ENCODE peak calls at places on chromosomes 7 and 10, in five cellular contexts. S, R, X, U and O are unnamed samples.

GRCh38 chr10:92844746-92845145 is 3.6 kb upstream of the EXOC6 start:
- DNase-seq in S (no peak), R (no peak), X (peak), U (no peak), O (no peak)

GRCh38 chr10:48603421-48604038 is 1.3 kb downstream of the ARHGAP22 start:
- DNase-seq in S (no peak), R (no peak), X (no peak), U (no peak), O (no peak)

GRCh38 chr10:104109908-104110662 is 11.9 kb upstream of the SFR1 start:
- DNase-seq in S (peak), R (no peak), X (peak), U (no peak), O (peak)

GRCh38 chr10:69383485-69384089 is 33.1 kb downstream of the TACR2 start:
- DNase-seq in S (peak), R (peak), X (peak), U (no peak), O (peak)

GRCh38 chr10:92590623-92591549 is 2.0 kb upstream of the KIF11 start:
- DNase-seq in S (peak), R (peak), X (peak), U (no peak), O (peak)

GRCh38 chr10:97726636-97727178 is 10.2 kb upstream of the ZFYVE27 start:
- DNase-seq in S (peak), R (no peak), X (peak), U (no peak), O (peak)

GRCh38 chr7:150992833-150993302 is 2.1 kb downstream of the NOS3 start:
- DNase-seq in S (peak), R (no peak), X (peak), U (no peak), O (no peak)

GRCh38 chr7:83957333-83957732 is 237.3 kb downstream of the SEMA3A start:
- DNase-seq in S (no peak), R (no peak), X (peak), U (no peak), O (peak)

GRCh38 chr10:114470956-114471905 is 66.9 kb upstream of the AFAP1L2 start:
- DNase-seq in S (peak), R (peak), X (peak), U (peak), O (peak)

GRCh38 chr10:11143240-11143639 is 125.6 kb downstream of the CELF2 start:
- DNase-seq in S (no peak), R (no peak), X (no peak), U (no peak), O (no peak)

GRCh38 chr7:16978358-16979244 is 96.8 kb upstream of the AGR3 start:
- DNase-seq in S (peak), R (no peak), X (peak), U (no peak), O (peak)

GRCh38 chr7:87507446-87507845 is 32.0 kb upstream of the ABCB4 start:
- DNase-seq in S (no peak), R (no peak), X (no peak), U (no peak), O (no peak)

GRCh38 chr7:147199868-147200267 is 1083.3 kb downstream of the CNTNAP2 start:
- DNase-seq in S (no peak), R (no peak), X (no peak), U (no peak), O (no peak)

GRCh38 chr10:7159928-7160327 is 250.9 kb downstream of the SFMBT2 start:
- DNase-seq in S (no peak), R (no peak), X (no peak), U (no peak), O (no peak)

GRCh38 chr7:158950914-158951635 is 94.7 kb downstream of the DYNC2I1 start:
- DNase-seq in S (peak), R (no peak), X (peak), U (no peak), O (peak)

GRCh38 chr10:123909866-123910265 is 18.3 kb upstream of the CPXM2 start:
- DNase-seq in S (no peak), R (no peak), X (no peak), U (no peak), O (no peak)

GRCh38 chr7:91112902-91113321 is 151.3 kb upstream of the FZD1 start:
- DNase-seq in S (no peak), R (no peak), X (peak), U (no peak), O (peak)

GRCh38 chr7:47944536-47945260 is 3.6 kb downstream of the PKD1L1 start:
- DNase-seq in S (no peak), R (no peak), X (no peak), U (no peak), O (no peak)

GRCh38 chr10:15542817-15543216 is 171.7 kb upstream of the FAM171A1 start:
- DNase-seq in S (no peak), R (no peak), X (no peak), U (no peak), O (no peak)

GRCh38 chr7:27302590-27302989 is 60.0 kb downstream of the EVX1 start:
- DNase-seq in S (no peak), R (no peak), X (no peak), U (no peak), O (no peak)

GRCh38 chr7:108415821-108416536 is 40.3 kb downstream of the NRCAM start:
- DNase-seq in S (peak), R (no peak), X (peak), U (peak), O (peak)

GRCh38 chr7:115707236-115707635 is 323.3 kb downstream of the TFEC start:
- DNase-seq in S (no peak), R (no peak), X (peak), U (no peak), O (peak)

GRCh38 chr10:100748251-100749058 is 3.1 kb downstream of the PAX2 start:
- DNase-seq in S (no peak), R (no peak), X (no peak), U (no peak), O (no peak)

GRCh38 chr10:48792687-48793096 is 108.0 kb downstream of the WDFY4 start:
- DNase-seq in S (peak), R (no peak), X (peak), U (no peak), O (peak)

GRCh38 chr10:34434119-34434594 is 380.9 kb downstream of the PARD3 start:
- DNase-seq in S (peak), R (no peak), X (peak), U (no peak), O (peak)

GRCh38 chr7:96277921-96278320 is 44.0 kb downstream of the SLC25A13 start:
- DNase-seq in S (no peak), R (no peak), X (no peak), U (no peak), O (no peak)

GRCh38 chr10:119449760-119450461 is 92.6 kb downstream of the RGS10 start:
- DNase-seq in S (peak), R (peak), X (peak), U (no peak), O (peak)

GRCh38 chr7:29197916-29198315 is 3.3 kb downstream of the CHN2 start:
- DNase-seq in S (no peak), R (no peak), X (no peak), U (no peak), O (no peak)

GRCh38 chr10:112160834-112161233 is 22.7 kb downstream of the GPAM start:
- DNase-seq in S (no peak), R (no peak), X (no peak), U (no peak), O (no peak)

GRCh38 chr10:70910486-70911350 is 22.4 kb upstream of the PCBD1 start:
- DNase-seq in S (no peak), R (peak), X (no peak), U (no peak), O (no peak)